ENCODE peak calls at places on chromosomes 6 and 20, in nine cellular contexts. R is neural crest cell; S is fibroblast of the aortic adventitia; A is adrenal gland; F is lower lobe of right lung; B is activated CD4-positive, alpha-beta memory T cell treated with anti-CD3 and anti-CD28 coated beads for 36 hours; P is left cardiac atrium; I is fibroblast of lung; W is naive B cell. T is an unnamed sample.

GRCh38 chr20:62146019-62146755 is 2.6 kb downstream of the SS18L1 start:
- DNase-seq in P (no peak), F (no peak), I (no peak), A (no peak), R (no peak), W (no peak), S (no peak), B (no peak), T (no peak)

GRCh38 chr6:114419175-114419574 is 76.4 kb upstream of the HS3ST5 start:
- DNase-seq in R (no peak), I (peak; percentile 58), B (no peak), A (no peak), P (no peak), W (no peak), S (no peak), F (no peak), T (no peak)

GRCh38 chr6:46262928-46263708 is 92.3 kb upstream of the ENPP5 start:
- DNase-seq in P (no peak), R (no peak), B (no peak), F (no peak), A (no peak), I (no peak), S (no peak), W (no peak), T (no peak)

GRCh38 chr6:44527961-44528644 is 140.6 kb downstream of the CDC5L start:
- DNase-seq in F (no peak), I (no peak), P (no peak), W (no peak), A (no peak), R (no peak), S (no peak), B (no peak), T (no peak)

GRCh38 chr6:30163918-30164654 is 740 bp downstream of the TRIM15 start:
- DNase-seq in S (no peak), F (no peak), B (no peak), A (no peak), R (no peak), W (no peak), I (no peak), P (no peak), T (no peak)

GRCh38 chr6:155181498-155181897 is 82.3 kb upstream of the CLDN20 start:
- DNase-seq in P (no peak), R (no peak), I (no peak), A (no peak), B (no peak), W (no peak), F (no peak), S (no peak), T (no peak)

GRCh38 chr6:47180633-47181032 is 129.1 kb downstream of the TNFRSF21 start:
- DNase-seq in R (no peak), I (peak; percentile 25), W (no peak), F (no peak), P (no peak), S (peak; percentile 26), B (no peak), A (no peak), T (no peak)

GRCh38 chr20:43766395-43766794 is 39.6 kb upstream of the GTSF1L start:
- DNase-seq in W (no peak), R (no peak), A (no peak), P (peak; percentile 53), S (no peak), B (no peak), I (no peak), F (no peak), T (no peak)

GRCh38 chr6:26230336-26230735 is 134.7 kb upstream of the BTN3A2 start:
- DNase-seq in P (no peak), W (no peak), I (no peak), F (no peak), A (no peak), R (no peak), B (no peak), S (no peak), T (no peak)

GRCh38 chr6:40353197-40353966 is 233.8 kb downstream of the LRFN2 start:
- DNase-seq in S (no peak), I (no peak), W (no peak), R (no peak), B (no peak), F (no peak), P (no peak), A (no peak), T (no peak)

GRCh38 chr20:14498809-14499208 is 161.4 kb upstream of the FLRT3 start:
- DNase-seq in R (no peak), S (no peak), B (no peak), P (no peak), F (no peak), W (no peak), A (no peak), I (no peak), T (no peak)

GRCh38 chr20:38242848-38243449 is 17.6 kb downstream of the KIAA1755 start:
- DNase-seq in W (no peak), P (no peak), B (peak; percentile 46), A (no peak), I (no peak), F (no peak), S (no peak), R (peak; percentile 26), T (peak; percentile 62)

GRCh38 chr6:21398741-21399140 is 194.8 kb upstream of the SOX4 start:
- DNase-seq in A (no peak), F (no peak), I (no peak), R (no peak), B (no peak), P (no peak), W (no peak), S (no peak), T (no peak)

GRCh38 chr6:35017461-35018183 is 123.5 kb downstream of the TCP11 start:
- DNase-seq in A (peak; percentile 46), P (peak; percentile 72), F (peak; percentile 62), I (no peak), R (no peak), S (peak; percentile 46), B (no peak), W (no peak), T (peak; percentile 64)

GRCh38 chr6:44076366-44077200 is 50.7 kb downstream of the MRPL14 start:
- DNase-seq in R (peak; percentile 25), P (peak; percentile 71), W (no peak), B (no peak), S (no peak), A (no peak), I (no peak), F (peak; percentile 66), T (peak; percentile 54)

GRCh38 chr6:38678178-38678760 is 24.7 kb downstream of the GLO1 start:
- DNase-seq in B (no peak), S (no peak), P (no peak), F (no peak), R (no peak), A (no peak), I (no peak), W (no peak), T (no peak)

GRCh38 chr20:3716195-3716834 is 3.9 kb upstream of the SIGLEC1 start:
- DNase-seq in S (peak; percentile 54), B (peak; percentile 42), P (no peak), W (peak; percentile 12), F (peak; percentile 46), A (no peak), R (peak; percentile 32), I (peak; percentile 34), T (peak; percentile 50)

GRCh38 chr6:55276745-55277627 is 50.3 kb upstream of the GFRAL start:
- DNase-seq in P (peak; percentile 33), I (peak; percentile 63), B (no peak), F (no peak), R (no peak), W (no peak), A (peak; percentile 21), S (peak; percentile 72), T (peak; percentile 78)

GRCh38 chr6:32637219-32637880 is at the start of gene HLA-DQA1:
- DNase-seq in R (no peak), A (no peak), F (no peak), W (peak; percentile 64), B (no peak), S (no peak), P (no peak), I (no peak), T (peak; percentile 21)

GRCh38 chr20:19921349-19921793 is 95.8 kb upstream of the NAA20 start:
- DNase-seq in R (no peak), P (peak; percentile 54), F (no peak), B (no peak), S (no peak), W (no peak), I (peak; percentile 7), A (peak; percentile 47), T (no peak)

GRCh38 chr6:139327038-139327437 is 35.2 kb upstream of the TXLNB start:
- DNase-seq in A (no peak), S (no peak), R (no peak), I (no peak), P (no peak), B (no peak), F (no peak), W (no peak), T (no peak)

GRCh38 chr6:24719125-24719931 is at the start of gene C6orf62:
- DNase-seq in I (peak; percentile 33), F (peak; percentile 65), R (no peak), B (peak; percentile 82), S (peak; percentile 27), A (no peak), W (peak; percentile 67), P (peak; percentile 39), T (peak; percentile 33)

GRCh38 chr6:167990016-167990945 is 7.2 kb upstream of the KIF25 start:
- DNase-seq in R (no peak), F (no peak), B (no peak), W (no peak), S (no peak), I (no peak), P (no peak), A (no peak), T (no peak)

GRCh38 chr6:44002591-44003344 is 124.5 kb downstream of the MRPL14 start:
- DNase-seq in S (peak; percentile 43), W (peak; percentile 56), B (peak; percentile 80), P (peak; percentile 57), I (peak; percentile 59), F (peak; percentile 73), A (no peak), R (peak; percentile 32), T (peak; percentile 49)

GRCh38 chr6:56245903-56246351 is 1.5 kb downstream of the COL21A1 start:
- DNase-seq in A (no peak), P (no peak), S (peak; percentile 86), R (no peak), B (no peak), F (no peak), I (no peak), W (no peak), T (no peak)

GRCh38 chr6:22332726-22333125 is 35.9 kb upstream of the PRL start:
- DNase-seq in I (peak; percentile 49), A (no peak), W (no peak), S (no peak), B (no peak), P (no peak), F (no peak), R (no peak), T (no peak)

GRCh38 chr20:13694420-13695150 is 55.9 kb upstream of the TASP1 start:
- DNase-seq in B (no peak), W (no peak), R (no peak), I (peak; percentile 49), F (no peak), A (no peak), P (no peak), S (peak; percentile 3), T (no peak)

GRCh38 chr20:8782804-8783203 is 286.1 kb upstream of the PLCB4 start:
- DNase-seq in B (no peak), R (no peak), I (peak; percentile 44), A (no peak), F (no peak), S (peak; percentile 86), P (no peak), W (no peak), T (no peak)

GRCh38 chr20:48329676-48330644 is 497.8 kb downstream of the PREX1 start:
- DNase-seq in F (no peak), P (no peak), I (peak; percentile 71), B (no peak), R (peak; percentile 25), S (peak; percentile 36), A (no peak), W (no peak), T (no peak)

GRCh38 chr20:36162272-36162966 is 7.9 kb downstream of the EPB41L1 start:
- DNase-seq in W (no peak), I (peak; percentile 14), R (no peak), P (peak; percentile 45), B (no peak), F (no peak), S (peak; percentile 45), A (peak; percentile 72), T (no peak)

GRCh38 chr6:166952122-166952521 is 4.2 kb downstream of the RNASET2 start:
- DNase-seq in R (no peak), F (no peak), S (no peak), A (no peak), W (no peak), P (no peak), B (peak; percentile 52), I (no peak), T (no peak)

T was measured in testis.